ENCODE peak calls at places on chromosomes 12 and 14, in nine cellular contexts. One of them, this sample, is unnamed.

GRCh38 chr12:120625557-120626419 is 14.6 kb upstream of the CABP1 start:
- DNase-seq in HFF-Myc: no peak
- DNase-seq in CD8-positive, alpha-beta T cell: peak
- DNase-seq in AG10803: no peak
- DNase-seq in A673: peak
- DNase-seq in fibroblast of mammary gland: no peak
- DNase-seq in AG04450: no peak
- DNase-seq in astrocyte of the spinal cord: no peak
- DNase-seq in heart right ventricle: no peak
- DNase-seq in this sample: no peak

GRCh38 chr12:89470741-89471504 is 53.7 kb downstream of the GALNT4 start:
- DNase-seq in HFF-Myc: no peak
- DNase-seq in fibroblast of mammary gland: peak
- DNase-seq in CD8-positive, alpha-beta T cell: no peak
- DNase-seq in heart right ventricle: no peak
- DNase-seq in AG10803: peak
- DNase-seq in astrocyte of the spinal cord: peak
- DNase-seq in A673: peak
- DNase-seq in AG04450: no peak
- DNase-seq in this sample: peak

GRCh38 chr12:10184261-10184843 is 5.5 kb downstream of the TMEM52B start:
- DNase-seq in heart right ventricle: no peak
- DNase-seq in AG04450: peak
- DNase-seq in astrocyte of the spinal cord: peak
- DNase-seq in CD8-positive, alpha-beta T cell: no peak
- DNase-seq in fibroblast of mammary gland: peak
- DNase-seq in HFF-Myc: no peak
- DNase-seq in AG10803: peak
- DNase-seq in A673: peak
- DNase-seq in this sample: peak

GRCh38 chr12:95859344-95859816 is 628 bp downstream of the SNRPF start:
- DNase-seq in astrocyte of the spinal cord: peak
- DNase-seq in CD8-positive, alpha-beta T cell: peak
- DNase-seq in A673: peak
- DNase-seq in AG04450: no peak
- DNase-seq in HFF-Myc: no peak
- DNase-seq in heart right ventricle: no peak
- DNase-seq in fibroblast of mammary gland: peak
- DNase-seq in AG10803: peak
- DNase-seq in this sample: peak

GRCh38 chr14:24171422-24172260 is at the start of gene REC8:
- DNase-seq in fibroblast of mammary gland: peak
- DNase-seq in astrocyte of the spinal cord: peak
- DNase-seq in A673: no peak
- DNase-seq in AG10803: no peak
- DNase-seq in AG04450: no peak
- DNase-seq in heart right ventricle: peak
- DNase-seq in CD8-positive, alpha-beta T cell: peak
- DNase-seq in HFF-Myc: no peak
- DNase-seq in this sample: peak

GRCh38 chr14:92717571-92718042 is 30.8 kb downstream of the LGMN start:
- DNase-seq in heart right ventricle: no peak
- DNase-seq in fibroblast of mammary gland: peak
- DNase-seq in astrocyte of the spinal cord: no peak
- DNase-seq in A673: no peak
- DNase-seq in AG04450: no peak
- DNase-seq in HFF-Myc: no peak
- DNase-seq in AG10803: no peak
- DNase-seq in CD8-positive, alpha-beta T cell: no peak
- DNase-seq in this sample: peak

GRCh38 chr12:50246873-50247612 is 36.3 kb downstream of the LIMA1 start:
- DNase-seq in A673: peak
- DNase-seq in CD8-positive, alpha-beta T cell: no peak
- DNase-seq in AG04450: peak
- DNase-seq in AG10803: peak
- DNase-seq in HFF-Myc: peak
- DNase-seq in astrocyte of the spinal cord: peak
- DNase-seq in heart right ventricle: peak
- DNase-seq in fibroblast of mammary gland: peak
- DNase-seq in this sample: peak

GRCh38 chr12:7439579-7440505 is 4.1 kb downstream of the CD163L1 start:
- DNase-seq in AG10803: peak
- DNase-seq in heart right ventricle: peak
- DNase-seq in CD8-positive, alpha-beta T cell: peak
- DNase-seq in A673: peak
- DNase-seq in astrocyte of the spinal cord: peak
- DNase-seq in AG04450: peak
- DNase-seq in HFF-Myc: no peak
- DNase-seq in fibroblast of mammary gland: peak
- DNase-seq in this sample: peak

GRCh38 chr14:62280366-62280765 is 518.1 kb downstream of the SNAPC1 start:
- DNase-seq in heart right ventricle: no peak
- DNase-seq in AG10803: no peak
- DNase-seq in fibroblast of mammary gland: no peak
- DNase-seq in AG04450: no peak
- DNase-seq in astrocyte of the spinal cord: no peak
- DNase-seq in A673: no peak
- DNase-seq in HFF-Myc: no peak
- DNase-seq in CD8-positive, alpha-beta T cell: no peak
- DNase-seq in this sample: no peak

GRCh38 chr14:85531594-85532391 is 1.8 kb downstream of the FLRT2 start:
- DNase-seq in HFF-Myc: no peak
- DNase-seq in fibroblast of mammary gland: peak
- DNase-seq in AG04450: no peak
- DNase-seq in A673: peak
- DNase-seq in AG10803: peak
- DNase-seq in astrocyte of the spinal cord: peak
- DNase-seq in CD8-positive, alpha-beta T cell: no peak
- DNase-seq in heart right ventricle: peak
- DNase-seq in this sample: peak
- TF ChIP-seq CTCF in HFF-Myc: peak
- TF ChIP-seq CTCF in fibroblast of mammary gland: peak
- TF ChIP-seq CTCF in AG04450: peak
- TF ChIP-seq CTCF in A673: peak
- TF ChIP-seq CTCF in AG10803: peak
- TF ChIP-seq CTCF in astrocyte of the spinal cord: peak
- TF ChIP-seq CTCF in CD8-positive, alpha-beta T cell: no peak
- TF ChIP-seq CTCF in heart right ventricle: no peak
- TF ChIP-seq CTCF in this sample: peak

GRCh38 chr12:62251609-62251958 is 8.6 kb upstream of the USP15 start:
- DNase-seq in HFF-Myc: no peak
- DNase-seq in astrocyte of the spinal cord: no peak
- DNase-seq in AG04450: no peak
- DNase-seq in A673: peak
- DNase-seq in fibroblast of mammary gland: no peak
- DNase-seq in AG10803: no peak
- DNase-seq in heart right ventricle: no peak
- DNase-seq in CD8-positive, alpha-beta T cell: no peak
- DNase-seq in this sample: no peak

GRCh38 chr12:62258231-62258630 is 2.0 kb upstream of the USP15 start:
- DNase-seq in CD8-positive, alpha-beta T cell: no peak
- DNase-seq in AG04450: no peak
- DNase-seq in HFF-Myc: no peak
- DNase-seq in astrocyte of the spinal cord: no peak
- DNase-seq in fibroblast of mammary gland: no peak
- DNase-seq in AG10803: no peak
- DNase-seq in heart right ventricle: no peak
- DNase-seq in A673: no peak
- DNase-seq in this sample: no peak

GRCh38 chr12:62256408-62257079 is 3.7 kb upstream of the USP15 start:
- DNase-seq in AG10803: no peak
- DNase-seq in AG04450: no peak
- DNase-seq in CD8-positive, alpha-beta T cell: peak
- DNase-seq in HFF-Myc: no peak
- DNase-seq in fibroblast of mammary gland: peak
- DNase-seq in A673: peak
- DNase-seq in astrocyte of the spinal cord: no peak
- DNase-seq in heart right ventricle: no peak
- DNase-seq in this sample: peak

GRCh38 chr12:62252576-62252975 is 7.6 kb upstream of the USP15 start:
- DNase-seq in AG04450: no peak
- DNase-seq in HFF-Myc: no peak
- DNase-seq in CD8-positive, alpha-beta T cell: no peak
- DNase-seq in A673: no peak
- DNase-seq in astrocyte of the spinal cord: no peak
- DNase-seq in heart right ventricle: no peak
- DNase-seq in AG10803: no peak
- DNase-seq in fibroblast of mammary gland: peak
- DNase-seq in this sample: peak

DNA sequence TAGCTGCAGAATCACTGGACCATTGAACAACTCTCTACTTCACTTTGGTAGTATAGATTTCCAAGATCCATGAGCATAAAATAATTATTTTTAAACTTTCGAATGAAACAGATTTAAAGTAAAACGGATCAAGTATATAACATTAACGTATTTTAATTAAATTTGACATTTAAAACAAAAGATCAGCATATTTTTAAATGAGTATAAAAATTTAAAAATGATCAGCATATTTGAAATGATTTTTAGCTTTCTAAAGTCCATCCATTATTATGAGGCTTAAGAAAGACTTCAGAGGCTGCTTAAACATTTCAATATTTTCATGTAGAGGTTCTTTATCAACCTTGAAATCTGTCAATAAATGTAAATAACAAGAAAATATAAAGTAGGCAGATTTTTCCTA is 5.2 kb upstream of the USP15 start:
- DNase-seq in astrocyte of the spinal cord: no peak
- DNase-seq in heart right ventricle: no peak
- DNase-seq in HFF-Myc: no peak
- DNase-seq in CD8-positive, alpha-beta T cell: no peak
- DNase-seq in A673: no peak
- DNase-seq in fibroblast of mammary gland: no peak
- DNase-seq in AG10803: no peak
- DNase-seq in AG04450: no peak
- DNase-seq in this sample: no peak
- H3K4me3 ChIP-seq in astrocyte of the spinal cord: no peak
- H3K4me3 ChIP-seq in heart right ventricle: no peak
- H3K4me3 ChIP-seq in HFF-Myc: no peak
- H3K4me3 ChIP-seq in CD8-positive, alpha-beta T cell: no peak
- H3K4me3 ChIP-seq in A673: no peak
- H3K4me3 ChIP-seq in fibroblast of mammary gland: no peak
- H3K4me3 ChIP-seq in AG10803: no peak
- H3K4me3 ChIP-seq in AG04450: no peak
- H3K4me3 ChIP-seq in this sample: no peak

DNA sequence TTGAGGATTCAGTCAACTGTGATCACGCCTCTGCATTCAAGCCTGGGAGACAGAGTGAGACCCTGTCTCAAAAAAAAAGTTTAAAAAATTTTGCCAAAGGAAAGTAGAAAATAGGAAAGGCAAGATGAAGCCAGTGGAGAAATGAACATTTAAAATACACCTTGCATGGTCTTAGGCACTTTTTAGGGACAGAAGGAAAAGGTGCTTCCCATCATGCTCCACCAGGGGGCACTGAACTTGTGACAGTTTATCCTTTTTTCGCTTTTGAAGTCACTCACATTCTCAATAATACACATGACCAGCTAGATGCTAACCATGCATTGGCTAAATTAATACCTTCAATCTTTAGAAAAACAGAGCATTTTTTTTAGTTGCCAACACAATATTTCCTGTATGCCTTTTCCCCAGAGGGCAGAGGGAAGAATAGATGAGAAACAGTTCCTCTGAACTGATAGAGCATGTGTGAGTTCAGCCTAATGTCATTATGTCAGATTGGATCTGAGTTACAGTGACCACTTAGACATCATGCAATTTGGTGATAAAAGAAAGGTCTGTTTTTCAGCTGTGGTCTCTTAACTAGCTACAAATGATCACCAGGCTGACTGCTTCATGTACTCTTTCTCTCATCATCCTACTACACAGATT is 221.8 kb upstream of the SSTR1 start:
- DNase-seq in HFF-Myc: peak
- DNase-seq in A673: peak
- DNase-seq in fibroblast of mammary gland: peak
- DNase-seq in CD8-positive, alpha-beta T cell: peak
- DNase-seq in astrocyte of the spinal cord: peak
- DNase-seq in heart right ventricle: peak
- DNase-seq in AG10803: peak
- DNase-seq in AG04450: peak
- DNase-seq in this sample: peak
- TF ChIP-seq CTCF in HFF-Myc: peak
- TF ChIP-seq CTCF in A673: peak
- TF ChIP-seq CTCF in fibroblast of mammary gland: peak
- TF ChIP-seq CTCF in CD8-positive, alpha-beta T cell: peak
- TF ChIP-seq CTCF in astrocyte of the spinal cord: peak
- TF ChIP-seq CTCF in heart right ventricle: peak
- TF ChIP-seq CTCF in AG10803: peak
- TF ChIP-seq CTCF in AG04450: peak
- TF ChIP-seq CTCF in this sample: peak

DNA sequence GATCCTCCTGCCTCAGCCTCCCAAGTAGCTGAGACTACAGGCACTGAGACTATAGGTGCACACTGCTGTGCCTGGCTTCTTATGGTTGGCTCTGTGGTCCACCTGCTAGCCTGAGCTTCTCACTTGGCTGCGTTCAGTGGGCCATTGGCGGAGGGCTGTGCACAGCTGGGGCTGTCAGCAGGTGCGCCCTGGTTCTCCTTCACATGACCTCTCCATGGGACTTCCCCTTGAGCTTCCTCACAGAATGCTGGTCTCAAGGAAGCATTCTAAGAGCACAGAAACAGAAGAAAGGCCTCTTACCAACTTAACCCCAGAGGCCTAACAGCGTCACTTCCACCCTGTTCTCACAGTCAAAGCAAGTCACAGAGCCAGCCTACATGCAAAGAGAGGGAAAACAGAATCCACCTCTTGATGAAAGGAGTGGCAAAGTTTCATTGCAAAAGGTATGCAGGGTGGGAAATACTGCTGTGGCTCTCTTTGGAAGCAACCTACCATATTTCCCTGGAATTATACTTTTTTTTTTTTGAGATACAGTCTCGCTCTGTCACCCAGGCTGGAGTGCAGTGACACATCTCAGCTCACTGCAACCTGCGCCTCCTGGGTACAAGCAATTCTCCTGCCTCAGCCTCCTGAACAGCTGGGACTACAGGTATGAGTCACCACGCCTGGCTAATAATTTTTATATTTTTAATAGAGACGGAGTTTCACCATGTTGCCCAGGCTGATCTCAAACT is 9.3 kb downstream of the RILPL2 start:
- DNase-seq in CD8-positive, alpha-beta T cell: no peak
- DNase-seq in astrocyte of the spinal cord: no peak
- DNase-seq in heart right ventricle: no peak
- DNase-seq in HFF-Myc: no peak
- DNase-seq in AG10803: no peak
- DNase-seq in AG04450: no peak
- DNase-seq in fibroblast of mammary gland: no peak
- DNase-seq in A673: no peak
- DNase-seq in this sample: no peak
- H3K4me3 ChIP-seq in CD8-positive, alpha-beta T cell: no peak
- H3K4me3 ChIP-seq in astrocyte of the spinal cord: no peak
- H3K4me3 ChIP-seq in heart right ventricle: no peak
- H3K4me3 ChIP-seq in HFF-Myc: no peak
- H3K4me3 ChIP-seq in AG10803: no peak
- H3K4me3 ChIP-seq in AG04450: no peak
- H3K4me3 ChIP-seq in fibroblast of mammary gland: no peak
- H3K4me3 ChIP-seq in A673: no peak
- H3K4me3 ChIP-seq in this sample: no peak